ENCODE peak calls at places on chromosomes 3 and 15, in six cellular contexts. M is ovary, F is fibroblast of lung, N is A549, T is cardiac muscle cell, D is right atrium auricular region. B is an unnamed sample. For H3K4me1, the result is how much of the 10 kb centered on the place peaks cover.

GRCh38 chr15:66115568-66116206 is 137.9 kb downstream of the MEGF11 start:
- DNase-seq in M (no peak), F (no peak), D (no peak), T (no peak), N (no peak), B (no peak)

GRCh38 chr15:76904461-76905012 is 603 bp downstream of the SCAPER start:
- DNase-seq in M (no peak), N (peak), F (no peak), D (no peak), T (peak), B (peak)

GRCh38 chr15:23439513-23439912 is 7.5 kb downstream of the GOLGA6L2 start:
- DNase-seq in F (no peak), M (no peak), D (no peak), N (no peak), T (no peak), B (no peak)

GRCh38 chr15:60389261-60390077 is 8.3 kb downstream of the ANXA2 start:
- DNase-seq in N (no peak), T (no peak), F (no peak), M (no peak), D (no peak), B (no peak)

GRCh38 chr3:188956839-188957489 is 214.8 kb upstream of the TPRG1 start:
- DNase-seq in M (no peak), N (peak), T (peak), F (peak), D (no peak), B (no peak)

GRCh38 chr15:90213818-90214204 is 12.7 kb downstream of the SEMA4B start:
- DNase-seq in M (no peak), F (no peak), N (no peak), D (no peak), T (no peak), B (no peak)

GRCh38 chr3:112822116-112823055 is 24.3 kb downstream of the CD200R1L start:
- DNase-seq in M (no peak), F (no peak), T (no peak), D (no peak), N (peak), B (no peak)

GRCh38 chr15:57637836-57638235 is 46.1 kb downstream of the MYZAP start:
- DNase-seq in F (no peak), N (no peak), T (no peak), D (no peak), M (no peak), B (no peak)

GRCh38 chr3:182036382-182036781 is 324.7 kb downstream of the SOX2 start:
- DNase-seq in F (no peak), N (no peak), D (no peak), T (no peak), M (no peak), B (no peak)
- H3K4me1 ChIP-seq in F (under half), N (under half), D (under half), T (under half), M (under half), B (under half)

GRCh38 chr3:141011511-141012262 is 39.5 kb upstream of the SPSB4 start:
- DNase-seq in F (peak), M (peak), T (peak), N (peak), D (peak), B (peak)
- TF ChIP-seq CTCF in F (peak), M (peak), T (peak), N (peak), D (peak), B (peak)

GRCh38 chr15:68654786-68655560 is 76.2 kb downstream of the CORO2B start:
- DNase-seq in F (no peak), T (no peak), M (peak), N (no peak), D (no peak), B (no peak)

GRCh38 chr15:68653031-68653635 is 74.3 kb downstream of the CORO2B start:
- DNase-seq in M (peak), F (no peak), T (no peak), D (no peak), N (no peak), B (no peak)

GRCh38 chr15:68653795-68654194 is 75.0 kb downstream of the CORO2B start:
- DNase-seq in D (no peak), M (no peak), T (no peak), N (no peak), F (no peak), B (no peak)

GRCh38 chr15:68652141-68652540 is 73.3 kb downstream of the CORO2B start:
- DNase-seq in M (peak), N (no peak), T (no peak), F (no peak), D (no peak), B (peak)

DNA sequence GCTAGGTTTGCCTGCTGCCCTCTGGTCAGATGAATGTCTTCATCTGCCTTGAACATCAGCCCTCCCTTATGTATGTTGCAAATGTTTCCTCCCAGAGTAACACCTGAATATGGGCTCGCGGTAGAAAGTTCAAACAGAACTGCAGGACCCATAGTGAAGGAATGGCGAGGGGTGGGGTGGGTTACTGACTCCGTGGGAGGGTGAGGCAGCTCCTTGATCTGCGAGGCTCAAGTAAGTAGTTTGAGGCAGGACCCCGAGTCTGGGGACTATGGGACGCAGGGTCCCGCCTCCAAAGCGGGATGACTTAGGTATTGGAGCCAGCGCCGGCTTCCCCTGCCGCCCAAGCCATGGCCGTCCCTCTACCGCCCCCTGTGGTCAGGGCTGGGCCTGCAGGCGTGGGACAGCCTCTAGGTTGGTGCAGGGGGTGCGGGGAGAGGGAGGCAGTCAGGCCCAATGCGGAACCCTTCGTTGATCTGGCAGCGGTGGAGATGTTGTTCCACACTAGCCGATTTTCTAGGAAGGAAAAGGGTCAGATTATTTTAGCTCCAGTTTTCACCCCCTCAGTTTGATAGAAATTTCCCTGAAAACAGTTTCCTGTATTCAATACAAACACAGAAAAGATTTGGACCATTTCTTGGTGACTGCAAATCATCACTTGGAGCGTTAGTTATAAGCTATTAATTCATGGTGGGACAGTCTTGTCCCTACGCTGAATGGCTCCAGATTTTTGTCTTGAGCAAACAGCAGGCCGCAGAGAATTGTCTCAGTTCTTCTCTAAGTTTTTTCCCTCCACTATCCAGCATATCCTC is 72.3 kb downstream of the CORO2B start:
- DNase-seq in T (peak), M (peak), D (no peak), F (no peak), N (peak), B (peak)
- H3K4me3 ChIP-seq in T (no peak), M (no peak), D (no peak), F (no peak), N (no peak), B (no peak)

GRCh38 chr3:77186728-77187127 is 146.8 kb downstream of the ROBO2 start:
- DNase-seq in T (peak), N (no peak), F (peak), D (no peak), M (no peak), B (no peak)

GRCh38 chr3:77186319-77186718 is 146.4 kb downstream of the ROBO2 start:
- DNase-seq in M (no peak), F (peak), D (no peak), T (no peak), N (no peak), B (no peak)

GRCh38 chr3:77189258-77189657 is 149.4 kb downstream of the ROBO2 start:
- DNase-seq in M (no peak), T (no peak), F (no peak), N (no peak), D (no peak), B (no peak)

GRCh38 chr3:77189684-77190083 is 149.8 kb downstream of the ROBO2 start:
- DNase-seq in N (no peak), F (no peak), M (no peak), T (no peak), D (no peak), B (no peak)

DNA sequence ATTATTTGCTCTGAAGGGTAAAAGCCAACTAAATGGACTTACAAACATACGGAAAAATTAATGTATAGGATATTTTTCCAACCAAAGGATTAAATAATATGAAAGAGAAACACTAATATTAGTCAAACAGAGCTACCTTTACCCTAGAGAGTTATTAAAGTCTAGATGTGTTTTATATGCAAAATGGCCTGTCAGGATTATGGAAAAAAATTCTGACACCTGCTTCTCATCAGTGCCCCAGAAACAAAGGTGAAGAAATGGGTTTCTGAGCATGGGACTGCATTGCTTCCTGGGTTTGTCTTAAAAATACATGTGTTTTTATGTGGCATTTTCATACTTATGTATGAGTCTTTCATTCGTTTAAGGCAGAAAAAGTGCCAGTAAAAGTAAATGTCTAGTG is 148.3 kb downstream of the ROBO2 start:
- DNase-seq in D (no peak), M (no peak), F (no peak), T (no peak), N (no peak), B (no peak)
- H3K4me1 ChIP-seq in D (under half), M (under half), F (under half), T (under half), N (under half), B (under half)

DNA sequence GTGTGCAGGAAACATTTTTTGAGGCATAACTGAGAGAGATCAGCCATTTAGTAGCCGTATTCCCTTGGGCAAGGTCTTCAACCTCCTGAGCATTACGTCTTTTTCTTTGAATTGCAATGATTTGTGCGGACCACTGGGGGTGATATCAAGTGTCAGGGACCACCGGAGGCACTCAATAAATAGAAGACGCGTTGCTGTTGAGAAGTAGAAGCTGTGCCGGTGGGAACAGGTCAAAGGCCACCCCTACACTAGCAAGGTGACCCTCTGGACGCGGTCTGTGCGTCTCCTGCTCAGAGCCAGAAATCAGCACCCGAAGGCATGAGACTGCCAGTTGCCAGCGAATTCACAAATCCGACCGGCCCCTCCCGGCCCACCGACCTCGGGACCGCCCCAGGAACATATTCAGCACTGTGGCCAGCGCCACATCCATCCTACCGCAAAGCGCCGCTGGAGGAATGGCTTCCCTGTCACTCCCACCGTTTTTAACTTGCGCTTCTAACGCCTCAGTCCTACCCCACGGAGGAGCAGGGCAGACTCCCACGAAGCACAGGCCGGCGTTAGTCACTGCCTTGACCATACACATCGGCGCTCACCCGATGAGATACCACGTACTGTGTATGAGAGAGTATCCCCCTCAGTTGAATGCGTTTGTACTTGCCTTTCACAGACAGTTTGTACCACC is 1.4 kb upstream of the GHSR start:
- DNase-seq in N (no peak), T (peak), D (no peak), F (peak), M (peak), B (peak)
- TF ChIP-seq CTCF in N (no peak), T (no peak), D (no peak), F (no peak), M (no peak), B (no peak)